ENCODE peak calls at places on chromosomes 12 and 14, in nine cellular contexts. F, Z, X, A, L, M, G, J and R are unnamed samples.

GRCh38 chr12:15453613-15454012 is 131.3 kb downstream of the PTPRO start:
- DNase-seq in L (no peak), F (no peak), X (no peak), J (no peak), G (no peak), M (no peak), Z (no peak), A (no peak), R (no peak)

GRCh38 chr12:107844312-107844921 is 69.9 kb downstream of the ASCL4 start:
- DNase-seq in F (no peak), Z (no peak), A (no peak), M (no peak), G (no peak), L (no peak), J (no peak), X (peak), R (no peak)

GRCh38 chr14:103296987-103297386 is 37.0 kb upstream of the EIF5 start:
- DNase-seq in X (no peak), F (no peak), G (no peak), M (no peak), A (no peak), Z (no peak), J (no peak), L (no peak), R (no peak)

GRCh38 chr14:51472881-51473280 is 178.8 kb upstream of the FRMD6 start:
- DNase-seq in M (no peak), J (no peak), X (no peak), Z (no peak), A (no peak), F (no peak), L (no peak), G (peak), R (no peak)

GRCh38 chr12:62162214-62162613 is 98.0 kb upstream of the USP15 start:
- DNase-seq in L (no peak), M (no peak), X (no peak), Z (no peak), F (no peak), G (no peak), A (no peak), J (no peak), R (no peak)

GRCh38 chr14:25111061-25111601 is 61.2 kb upstream of the STXBP6 start:
- DNase-seq in L (no peak), Z (peak), X (no peak), J (no peak), F (no peak), A (peak), G (peak), M (no peak), R (peak)

GRCh38 chr12:88144037-88144436 is 1.9 kb downstream of the TMTC3 start:
- DNase-seq in X (no peak), G (no peak), F (no peak), L (no peak), M (no peak), J (no peak), A (no peak), Z (no peak), R (no peak)

GRCh38 chr12:70994217-70994788 is 73.8 kb upstream of the PTPRR start:
- DNase-seq in A (no peak), X (no peak), J (no peak), L (no peak), M (no peak), F (no peak), Z (no peak), G (no peak), R (no peak)

GRCh38 chr12:93520454-93520853 is 52.0 kb upstream of the SOCS2 start:
- DNase-seq in G (no peak), L (no peak), M (no peak), Z (no peak), J (no peak), X (no peak), A (no peak), F (no peak), R (no peak)

GRCh38 chr12:14256139-14256538 is 109.3 kb upstream of the ATF7IP start:
- DNase-seq in Z (no peak), X (no peak), J (no peak), M (peak), F (no peak), L (no peak), G (peak), A (no peak), R (peak)

GRCh38 chr14:28756896-28757570 is 9.6 kb upstream of the FOXG1 start:
- DNase-seq in J (no peak), A (no peak), X (peak), G (peak), Z (no peak), M (no peak), L (no peak), F (no peak), R (no peak)

GRCh38 chr14:70011098-70011497 is 131.9 kb downstream of the SMOC1 start:
- DNase-seq in J (no peak), L (no peak), G (no peak), M (no peak), A (no peak), F (no peak), Z (no peak), X (no peak), R (no peak)